ENCODE peak calls at places on chromosomes 6 and 20, in nine cellular contexts. One of them, this sample, is unnamed.

GRCh38 chr6:12751694-12752304 is 35.2 kb downstream of the PHACTR1 start:
- DNase-seq in tibial artery: no peak
- DNase-seq in upper lobe of left lung: no peak
- DNase-seq in BE2C: peak
- DNase-seq in left lung: no peak
- DNase-seq in B cell: no peak
- DNase-seq in fibroblast of the aortic adventitia: peak
- DNase-seq in GM13976: peak
- DNase-seq in sigmoid colon: no peak
- DNase-seq in this sample: no peak

GRCh38 chr6:148109732-148110131 is 232.9 kb upstream of the SASH1 start:
- DNase-seq in upper lobe of left lung: no peak
- DNase-seq in left lung: no peak
- DNase-seq in GM13976: no peak
- DNase-seq in sigmoid colon: no peak
- DNase-seq in BE2C: no peak
- DNase-seq in tibial artery: peak
- DNase-seq in B cell: no peak
- DNase-seq in fibroblast of the aortic adventitia: no peak
- DNase-seq in this sample: no peak

GRCh38 chr6:17042422-17043147 is 59.3 kb upstream of the STMND1 start:
- DNase-seq in upper lobe of left lung: no peak
- DNase-seq in sigmoid colon: no peak
- DNase-seq in fibroblast of the aortic adventitia: peak
- DNase-seq in tibial artery: no peak
- DNase-seq in left lung: no peak
- DNase-seq in B cell: no peak
- DNase-seq in GM13976: no peak
- DNase-seq in BE2C: no peak
- DNase-seq in this sample: peak

GRCh38 chr6:235763-236360 is 56.4 kb upstream of the DUSP22 start:
- DNase-seq in B cell: no peak
- DNase-seq in fibroblast of the aortic adventitia: peak
- DNase-seq in sigmoid colon: no peak
- DNase-seq in GM13976: no peak
- DNase-seq in BE2C: no peak
- DNase-seq in tibial artery: no peak
- DNase-seq in left lung: no peak
- DNase-seq in upper lobe of left lung: no peak
- DNase-seq in this sample: no peak

GRCh38 chr6:170165085-170165484 is 125.8 kb downstream of the DLL1 start:
- DNase-seq in fibroblast of the aortic adventitia: no peak
- DNase-seq in B cell: no peak
- DNase-seq in BE2C: no peak
- DNase-seq in tibial artery: no peak
- DNase-seq in sigmoid colon: peak
- DNase-seq in GM13976: no peak
- DNase-seq in upper lobe of left lung: no peak
- DNase-seq in left lung: peak
- DNase-seq in this sample: peak

GRCh38 chr6:34425132-34425497 is 754 bp downstream of the RPS10 start:
- DNase-seq in fibroblast of the aortic adventitia: peak
- DNase-seq in tibial artery: no peak
- DNase-seq in upper lobe of left lung: no peak
- DNase-seq in BE2C: no peak
- DNase-seq in GM13976: no peak
- DNase-seq in left lung: no peak
- DNase-seq in B cell: no peak
- DNase-seq in sigmoid colon: no peak
- DNase-seq in this sample: no peak

GRCh38 chr20:13364278-13365170 is 143.4 kb downstream of the ISM1 start:
- DNase-seq in sigmoid colon: no peak
- DNase-seq in left lung: no peak
- DNase-seq in BE2C: no peak
- DNase-seq in upper lobe of left lung: no peak
- DNase-seq in fibroblast of the aortic adventitia: no peak
- DNase-seq in tibial artery: no peak
- DNase-seq in GM13976: no peak
- DNase-seq in B cell: no peak
- DNase-seq in this sample: no peak

GRCh38 chr6:144160452-144160851 is 10.1 kb downstream of the STX11 start:
- DNase-seq in BE2C: no peak
- DNase-seq in B cell: no peak
- DNase-seq in tibial artery: no peak
- DNase-seq in fibroblast of the aortic adventitia: no peak
- DNase-seq in left lung: no peak
- DNase-seq in GM13976: no peak
- DNase-seq in upper lobe of left lung: no peak
- DNase-seq in sigmoid colon: no peak
- DNase-seq in this sample: no peak

GRCh38 chr20:24722586-24722985 is 226.5 kb upstream of the CST7 start:
- DNase-seq in B cell: no peak
- DNase-seq in GM13976: no peak
- DNase-seq in tibial artery: no peak
- DNase-seq in upper lobe of left lung: no peak
- DNase-seq in fibroblast of the aortic adventitia: no peak
- DNase-seq in left lung: no peak
- DNase-seq in sigmoid colon: no peak
- DNase-seq in BE2C: no peak
- DNase-seq in this sample: no peak

GRCh38 chr6:21603516-21603952 is 10.0 kb downstream of the SOX4 start:
- DNase-seq in upper lobe of left lung: no peak
- DNase-seq in GM13976: no peak
- DNase-seq in tibial artery: no peak
- DNase-seq in B cell: no peak
- DNase-seq in sigmoid colon: no peak
- DNase-seq in fibroblast of the aortic adventitia: no peak
- DNase-seq in BE2C: no peak
- DNase-seq in left lung: no peak
- DNase-seq in this sample: no peak

GRCh38 chr6:169269180-169270076 is 15.8 kb upstream of the THBS2 start:
- DNase-seq in upper lobe of left lung: no peak
- DNase-seq in GM13976: no peak
- DNase-seq in B cell: no peak
- DNase-seq in sigmoid colon: peak
- DNase-seq in fibroblast of the aortic adventitia: peak
- DNase-seq in left lung: no peak
- DNase-seq in tibial artery: no peak
- DNase-seq in BE2C: no peak
- DNase-seq in this sample: no peak

GRCh38 chr6:11323666-11324452 is 91.4 kb upstream of the NEDD9 start:
- DNase-seq in left lung: peak
- DNase-seq in BE2C: no peak
- DNase-seq in fibroblast of the aortic adventitia: no peak
- DNase-seq in sigmoid colon: no peak
- DNase-seq in tibial artery: peak
- DNase-seq in GM13976: peak
- DNase-seq in upper lobe of left lung: peak
- DNase-seq in B cell: no peak
- DNase-seq in this sample: no peak

GRCh38 chr6:11328613-11329247 is 96.3 kb upstream of the NEDD9 start:
- DNase-seq in tibial artery: no peak
- DNase-seq in BE2C: no peak
- DNase-seq in B cell: no peak
- DNase-seq in fibroblast of the aortic adventitia: peak
- DNase-seq in upper lobe of left lung: no peak
- DNase-seq in sigmoid colon: no peak
- DNase-seq in left lung: no peak
- DNase-seq in GM13976: no peak
- DNase-seq in this sample: no peak

GRCh38 chr6:11322252-11322885 is 89.9 kb upstream of the NEDD9 start:
- DNase-seq in GM13976: no peak
- DNase-seq in BE2C: no peak
- DNase-seq in B cell: no peak
- DNase-seq in upper lobe of left lung: no peak
- DNase-seq in tibial artery: no peak
- DNase-seq in fibroblast of the aortic adventitia: no peak
- DNase-seq in left lung: no peak
- DNase-seq in sigmoid colon: no peak
- DNase-seq in this sample: no peak

GRCh38 chr6:11324453-11325023 is 92.1 kb upstream of the NEDD9 start:
- DNase-seq in GM13976: peak
- DNase-seq in B cell: no peak
- DNase-seq in sigmoid colon: no peak
- DNase-seq in upper lobe of left lung: no peak
- DNase-seq in left lung: no peak
- DNase-seq in tibial artery: no peak
- DNase-seq in BE2C: no peak
- DNase-seq in fibroblast of the aortic adventitia: no peak
- DNase-seq in this sample: no peak

DNA sequence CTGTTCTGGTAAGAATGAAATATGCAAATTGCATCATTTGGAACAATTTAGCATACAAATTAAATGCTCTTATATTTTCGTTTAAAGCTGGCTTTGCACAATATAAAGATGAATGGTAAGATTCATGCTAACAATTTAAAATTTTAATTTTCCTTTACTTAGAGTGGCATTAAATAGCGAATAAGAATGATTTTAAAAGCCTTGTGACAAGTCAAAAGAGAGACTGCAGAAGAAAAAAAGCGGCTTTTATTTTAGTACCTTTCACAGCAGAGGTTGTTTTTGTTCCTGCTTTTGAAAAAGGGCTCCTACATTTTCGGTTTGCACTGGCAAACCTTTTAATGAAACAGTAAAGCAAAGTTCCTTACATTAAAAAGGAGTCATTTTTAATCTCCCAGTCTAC is 93.0 kb upstream of the NEDD9 start:
- DNase-seq in B cell: no peak
- DNase-seq in fibroblast of the aortic adventitia: no peak
- DNase-seq in BE2C: no peak
- DNase-seq in upper lobe of left lung: no peak
- DNase-seq in sigmoid colon: no peak
- DNase-seq in GM13976: no peak
- DNase-seq in left lung: no peak
- DNase-seq in tibial artery: no peak
- DNase-seq in this sample: no peak
- TF ChIP-seq CTCF in B cell: no peak
- TF ChIP-seq CTCF in fibroblast of the aortic adventitia: no peak
- TF ChIP-seq CTCF in BE2C: no peak
- TF ChIP-seq CTCF in upper lobe of left lung: no peak
- TF ChIP-seq CTCF in sigmoid colon: no peak
- TF ChIP-seq CTCF in GM13976: no peak
- TF ChIP-seq CTCF in left lung: no peak
- TF ChIP-seq CTCF in tibial artery: no peak
- TF ChIP-seq CTCF in this sample: no peak

DNA sequence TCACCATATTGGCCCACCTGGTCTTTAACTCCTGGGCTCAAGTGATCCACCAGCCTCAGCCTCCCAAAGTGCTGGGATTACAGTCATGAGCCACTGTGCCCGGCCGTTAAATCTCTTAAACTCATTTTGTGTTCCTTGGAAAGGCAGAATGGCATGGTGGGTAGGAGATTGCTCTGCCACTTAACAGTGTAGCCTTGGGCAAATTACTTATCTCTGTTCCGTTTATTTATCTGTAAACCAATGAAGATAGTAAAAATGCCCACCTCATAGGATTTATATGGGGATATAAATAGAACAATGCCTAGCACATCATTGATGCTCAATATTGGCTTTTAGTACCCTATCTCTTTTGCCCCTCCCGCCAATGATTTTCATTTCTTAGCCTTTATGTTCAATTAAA is 7.2 kb upstream of the PIM1 start:
- DNase-seq in GM13976: no peak
- DNase-seq in left lung: no peak
- DNase-seq in fibroblast of the aortic adventitia: no peak
- DNase-seq in tibial artery: no peak
- DNase-seq in BE2C: no peak
- DNase-seq in B cell: no peak
- DNase-seq in upper lobe of left lung: no peak
- DNase-seq in sigmoid colon: no peak
- DNase-seq in this sample: no peak
- TF ChIP-seq CTCF in GM13976: no peak
- TF ChIP-seq CTCF in left lung: no peak
- TF ChIP-seq CTCF in fibroblast of the aortic adventitia: no peak
- TF ChIP-seq CTCF in tibial artery: no peak
- TF ChIP-seq CTCF in BE2C: no peak
- TF ChIP-seq CTCF in B cell: no peak
- TF ChIP-seq CTCF in upper lobe of left lung: no peak
- TF ChIP-seq CTCF in sigmoid colon: no peak
- TF ChIP-seq CTCF in this sample: no peak

DNA sequence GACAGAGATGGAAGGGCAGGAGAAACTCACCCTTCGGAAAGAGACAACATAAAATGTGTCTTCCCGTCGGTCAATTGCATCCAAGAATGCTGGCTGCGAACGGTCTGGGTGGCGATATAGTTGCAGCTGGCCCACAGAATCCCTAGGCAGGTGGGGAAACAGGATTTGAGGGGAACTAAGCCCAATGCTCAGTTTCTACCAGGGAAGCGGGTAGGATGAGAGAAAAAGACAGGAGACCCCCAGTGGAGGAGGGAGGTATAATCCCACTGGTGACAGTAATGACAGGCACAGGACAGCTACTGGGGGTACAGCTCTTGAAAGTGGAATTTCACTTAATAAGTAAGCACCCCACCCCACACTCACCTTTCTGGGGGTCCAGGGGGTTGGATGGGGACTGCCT is 7.5 kb upstream of the TNXB start:
- DNase-seq in tibial artery: no peak
- DNase-seq in B cell: no peak
- DNase-seq in GM13976: no peak
- DNase-seq in sigmoid colon: no peak
- DNase-seq in upper lobe of left lung: no peak
- DNase-seq in fibroblast of the aortic adventitia: no peak
- DNase-seq in left lung: no peak
- DNase-seq in BE2C: peak
- DNase-seq in this sample: no peak
- TF ChIP-seq CTCF in tibial artery: peak
- TF ChIP-seq CTCF in B cell: peak
- TF ChIP-seq CTCF in GM13976: no peak
- TF ChIP-seq CTCF in sigmoid colon: no peak
- TF ChIP-seq CTCF in upper lobe of left lung: peak
- TF ChIP-seq CTCF in fibroblast of the aortic adventitia: peak
- TF ChIP-seq CTCF in left lung: peak
- TF ChIP-seq CTCF in BE2C: peak
- TF ChIP-seq CTCF in this sample: peak

GRCh38 chr20:64130271-64130670 is 22.9 kb upstream of the NPBWR2 start:
- DNase-seq in left lung: no peak
- DNase-seq in GM13976: no peak
- DNase-seq in BE2C: no peak
- DNase-seq in sigmoid colon: peak
- DNase-seq in fibroblast of the aortic adventitia: no peak
- DNase-seq in B cell: no peak
- DNase-seq in tibial artery: peak
- DNase-seq in upper lobe of left lung: no peak
- DNase-seq in this sample: peak

GRCh38 chr20:64129146-64129782 is 21.9 kb upstream of the NPBWR2 start:
- DNase-seq in sigmoid colon: peak
- DNase-seq in fibroblast of the aortic adventitia: no peak
- DNase-seq in left lung: peak
- DNase-seq in GM13976: no peak
- DNase-seq in upper lobe of left lung: no peak
- DNase-seq in tibial artery: peak
- DNase-seq in BE2C: no peak
- DNase-seq in B cell: no peak
- DNase-seq in this sample: no peak

GRCh38 chr20:64130876-64131275 is 23.5 kb upstream of the NPBWR2 start:
- DNase-seq in upper lobe of left lung: no peak
- DNase-seq in left lung: peak
- DNase-seq in B cell: no peak
- DNase-seq in tibial artery: peak
- DNase-seq in BE2C: no peak
- DNase-seq in sigmoid colon: peak
- DNase-seq in GM13976: no peak
- DNase-seq in fibroblast of the aortic adventitia: no peak
- DNase-seq in this sample: peak

GRCh38 chr20:64133951-64134407 is 26.6 kb upstream of the NPBWR2 start:
- DNase-seq in fibroblast of the aortic adventitia: no peak
- DNase-seq in tibial artery: peak
- DNase-seq in GM13976: no peak
- DNase-seq in B cell: peak
- DNase-seq in upper lobe of left lung: no peak
- DNase-seq in BE2C: no peak
- DNase-seq in sigmoid colon: peak
- DNase-seq in left lung: peak
- DNase-seq in this sample: peak

GRCh38 chr20:64131406-64131805 is 24.0 kb upstream of the NPBWR2 start:
- DNase-seq in left lung: peak
- DNase-seq in fibroblast of the aortic adventitia: peak
- DNase-seq in tibial artery: peak
- DNase-seq in B cell: no peak
- DNase-seq in upper lobe of left lung: no peak
- DNase-seq in sigmoid colon: peak
- DNase-seq in GM13976: no peak
- DNase-seq in BE2C: no peak
- DNase-seq in this sample: peak
- TF ChIP-seq CTCF in left lung: no peak
- TF ChIP-seq CTCF in fibroblast of the aortic adventitia: peak
- TF ChIP-seq CTCF in tibial artery: no peak
- TF ChIP-seq CTCF in B cell: no peak
- TF ChIP-seq CTCF in upper lobe of left lung: no peak
- TF ChIP-seq CTCF in sigmoid colon: no peak
- TF ChIP-seq CTCF in GM13976: no peak
- TF ChIP-seq CTCF in BE2C: peak
- TF ChIP-seq CTCF in this sample: no peak

This sample was measured in glutamatergic neuron.